ENCODE peak calls at places on chromosome 4, in seven cellular contexts. I is B cell; W is naive thymus-derived CD4-positive, alpha-beta T cell; V is colonic mucosa; J is GM18507; H is WTC11; M is ureter. G is an unnamed sample.

GRCh38 chr4:48575964-48576363 is 85.9 kb downstream of the ZAR1 start:
- DNase-seq in I (no peak), W (no peak), V (no peak), J (no peak), H (no peak), M (no peak), G (no peak)

GRCh38 chr4:88429401-88429800 is 27.5 kb upstream of the HERC5 start:
- DNase-seq in I (no peak), W (no peak), V (no peak), J (no peak), H (no peak), M (no peak), G (no peak)

GRCh38 chr4:23922535-23923115 is 32.8 kb upstream of the PPARGC1A start:
- DNase-seq in I (no peak), W (no peak), V (no peak), J (no peak), H (no peak), M (no peak), G (no peak)

GRCh38 chr4:6169239-6169638 is 31.1 kb downstream of the JAKMIP1 start:
- DNase-seq in I (no peak), W (no peak), V (no peak), J (no peak), H (no peak), M (no peak), G (no peak)

GRCh38 chr4:79917246-79917645 is 155.8 kb downstream of the ANTXR2 start:
- DNase-seq in I (peak; percentile 45), W (peak; percentile 18), V (peak; percentile 43), J (no peak), H (peak; percentile 73), M (no peak), G (peak; percentile 74)

GRCh38 chr4:9811796-9812195 is 30.4 kb downstream of the DRD5 start:
- DNase-seq in I (no peak), W (no peak), V (no peak), J (no peak), H (no peak), M (no peak), G (no peak)

GRCh38 chr4:182863501-182863900 is 53.7 kb downstream of the DCTD start:
- DNase-seq in I (no peak), W (no peak), V (no peak), J (no peak), H (no peak), M (no peak), G (no peak)

GRCh38 chr4:148954011-148954749 is 512.0 kb upstream of the NR3C2 start:
- DNase-seq in I (no peak), W (no peak), V (peak; percentile 52), J (no peak), H (no peak), M (no peak), G (no peak)

G was measured in OCI-M1.